ENCODE peak calls at places on chromosomes 7 and 10, in five cellular contexts. P is activated CD8-positive, alpha-beta memory T cell treated with anti-CD3 and anti-CD28 coated beads, Interleukin-2, amount 50 U/mL, for 4 hours; C is T follicular helper cell; G is right cardiac atrium; S is GM19239. X is an unnamed sample.
A peak's percentile ranks its signal among the peaks of the same experiment; 100 is the strongest.

GRCh38 chr7:48887500-48887899 is 36.8 kb upstream of the CDC14C start:
- DNase-seq in P (no peak), C (no peak), G (peak; percentile 36), S (no peak), X (no peak)

GRCh38 chr10:33880291-33880690 is 545.8 kb upstream of the NRP1 start:
- DNase-seq in P (no peak), C (no peak), G (peak; percentile 21), S (no peak), X (no peak)

GRCh38 chr10:126013489-126014281 is 117.3 kb downstream of the FANK1 start:
- DNase-seq in P (no peak), C (no peak), G (no peak), S (no peak), X (peak; percentile 27)

GRCh38 chr10:86209726-86210125 is 156.9 kb downstream of the GRID1 start:
- DNase-seq in P (no peak), C (no peak), G (no peak), S (no peak), X (no peak)

GRCh38 chr7:94656925-94657731 is 1.2 kb upstream of the SGCE start:
- DNase-seq in P (no peak), C (no peak), G (no peak), S (no peak), X (no peak)

GRCh38 chr10:71648595-71649320 is 70.8 kb downstream of the C10orf105 start:
- DNase-seq in P (no peak), C (no peak), G (no peak), S (no peak), X (no peak)

GRCh38 chr7:8200717-8201116 is 61.2 kb downstream of the ICA1 start:
- DNase-seq in P (no peak), C (no peak), G (no peak), S (no peak), X (no peak)

GRCh38 chr10:76324283-76324682 is 892.9 kb downstream of the LRMDA start:
- DNase-seq in P (no peak), C (no peak), G (peak; percentile 60), S (no peak), X (no peak)

GRCh38 chr7:80542398-80542797 is 30.5 kb upstream of the GNAT3 start:
- DNase-seq in P (no peak), C (no peak), G (no peak), S (no peak), X (no peak)

GRCh38 chr7:112449902-112450806 is at the start of gene IFRD1:
- DNase-seq in P (peak; percentile 99), C (peak; percentile 97), G (peak; percentile 99), S (peak; percentile 61), X (peak; percentile 92)

GRCh38 chr7:16836481-16836880 is 31.7 kb upstream of the AGR2 start:
- DNase-seq in P (no peak), C (no peak), G (no peak), S (no peak), X (no peak)

GRCh38 chr7:152108359-152108758 is 82.9 kb downstream of the GALNT11 start:
- DNase-seq in P (no peak), C (no peak), G (no peak), S (no peak), X (no peak)

GRCh38 chr10:130561681-130562080 is 425.5 kb downstream of the GLRX3 start:
- DNase-seq in P (no peak), C (no peak), G (no peak), S (no peak), X (no peak)

GRCh38 chr10:79088176-79088575 is 19.4 kb downstream of the ZMIZ1 start:
- DNase-seq in P (no peak), C (no peak), G (no peak), S (no peak), X (no peak)

GRCh38 chr7:87564290-87564963 is 36.3 kb downstream of the ABCB1 start:
- DNase-seq in P (peak; percentile 23), C (no peak), G (no peak), S (no peak), X (peak; percentile 12)

GRCh38 chr10:84540617-84541288 is 212.4 kb downstream of the CCSER2 start:
- DNase-seq in P (peak; percentile 72), C (peak; percentile 39), G (peak; percentile 67), S (peak; percentile 39), X (peak; percentile 79)

GRCh38 chr7:27814054-27814453 is 74.1 kb downstream of the TAX1BP1 start:
- DNase-seq in P (no peak), C (no peak), G (no peak), S (no peak), X (no peak)

GRCh38 chr7:94301024-94301588 is 93.6 kb upstream of the COL1A2 start:
- DNase-seq in P (no peak), C (no peak), G (peak; percentile 79), S (no peak), X (no peak)

GRCh38 chr10:83881647-83882046 is 257.7 kb upstream of the GHITM start:
- DNase-seq in P (no peak), C (no peak), G (no peak), S (no peak), X (no peak)

GRCh38 chr10:27235706-27236105 is 4.9 kb downstream of the ACBD5 start:
- DNase-seq in P (no peak), C (no peak), G (no peak), S (no peak), X (no peak)

GRCh38 chr10:49629286-49629915 is 15.6 kb downstream of the CHAT start:
- DNase-seq in P (no peak), C (no peak), G (no peak), S (no peak), X (no peak)

GRCh38 chr7:130071701-130072622 is 1.6 kb downstream of the KLHDC10 start:
- DNase-seq in P (peak; percentile 48), C (peak; percentile 44), G (peak; percentile 29), S (peak; percentile 70), X (peak; percentile 73)

GRCh38 chr7:154774303-154774702 is 228.6 kb downstream of the PAXIP1 start:
- DNase-seq in P (no peak), C (no peak), G (no peak), S (no peak), X (no peak)

GRCh38 chr7:40800771-40801170 is 666.0 kb downstream of the SUGCT start:
- DNase-seq in P (no peak), C (no peak), G (no peak), S (no peak), X (no peak)

GRCh38 chr10:87650838-87651237 is 8.8 kb upstream of the PAPSS2 start:
- DNase-seq in P (no peak), C (no peak), G (no peak), S (no peak), X (no peak)

GRCh38 chr10:8665322-8665721 is 610.8 kb downstream of the GATA3 start:
- DNase-seq in P (no peak), C (no peak), G (no peak), S (no peak), X (no peak)

GRCh38 chr10:18666810-18667209 is 7.6 kb downstream of the ARL5B start:
- DNase-seq in P (no peak), C (no peak), G (no peak), S (no peak), X (no peak)

GRCh38 chr7:5750026-5750425 is 31.4 kb downstream of the RNF216 start:
- DNase-seq in P (no peak), C (no peak), G (no peak), S (no peak), X (no peak)

GRCh38 chr10:74743401-74743800 is 83.0 kb upstream of the KAT6B start:
- DNase-seq in P (no peak), C (no peak), G (no peak), S (no peak), X (no peak)

GRCh38 chr10:485776-486572 is 203.5 kb downstream of the DIP2C start:
- DNase-seq in P (no peak), C (no peak), G (no peak), S (no peak), X (no peak)